ENCODE peak calls at places on chromosomes 16 and 17, in nine cellular contexts. W, D, G, K, O, I, U, P and E are unnamed samples.

GRCh38 chr17:56997313-56997712 is 19.4 kb downstream of the SCPEP1 start:
- DNase-seq in W (no peak), D (no peak), G (no peak), K (no peak), O (no peak), I (no peak), U (no peak), P (no peak), E (no peak)

GRCh38 chr17:8420041-8420934 is 15.4 kb upstream of the NDEL1 start:
- DNase-seq in W (peak; percentile 78), D (peak; percentile 56), G (no peak), K (peak; percentile 15), O (no peak), I (peak; percentile 91), U (peak; percentile 91), P (no peak), E (peak; percentile 50)

GRCh38 chr17:64028874-64029464 is 8.5 kb upstream of the ICAM2 start:
- DNase-seq in W (peak; percentile 34), D (peak; percentile 44), G (peak; percentile 78), K (peak; percentile 85), O (peak; percentile 71), I (peak; percentile 77), U (peak; percentile 76), P (no peak), E (peak; percentile 59)

GRCh38 chr16:47136101-47136820 is 7.5 kb downstream of the NETO2 start:
- DNase-seq in W (no peak), D (peak; percentile 21), G (no peak), K (no peak), O (no peak), I (peak; percentile 54), U (peak; percentile 50), P (no peak), E (peak; percentile 83)

GRCh38 chr16:10584956-10585561 is 4.7 kb upstream of the EMP2 start:
- DNase-seq in W (peak; percentile 64), D (peak; percentile 19), G (no peak), K (peak; percentile 66), O (no peak), I (no peak), U (no peak), P (no peak), E (no peak)

GRCh38 chr16:84507011-84507982 is 2.8 kb upstream of the MEAK7 start:
- DNase-seq in W (no peak), D (no peak), G (no peak), K (no peak), O (no peak), I (no peak), U (no peak), P (no peak), E (no peak)

GRCh38 chr17:28953444-28954118 is 2.3 kb upstream of the PHF12 start:
- DNase-seq in W (no peak), D (peak; percentile 36), G (peak; percentile 62), K (peak; percentile 51), O (peak; percentile 38), I (peak; percentile 61), U (peak; percentile 61), P (no peak), E (no peak)

GRCh38 chr17:77854083-77854758 is 104.3 kb upstream of the TNRC6C start:
- DNase-seq in W (no peak), D (no peak), G (no peak), K (no peak), O (no peak), I (no peak), U (no peak), P (no peak), E (no peak)

GRCh38 chr16:65318138-65318537 is 196.3 kb upstream of the CDH11 start:
- DNase-seq in W (no peak), D (no peak), G (no peak), K (no peak), O (no peak), I (no peak), U (no peak), P (no peak), E (no peak)

GRCh38 chr16:81940781-81941560 is 70.3 kb downstream of the SDR42E1 start:
- DNase-seq in W (peak; percentile 53), D (peak; percentile 66), G (no peak), K (peak; percentile 85), O (no peak), I (peak; percentile 75), U (peak; percentile 74), P (peak; percentile 24), E (peak; percentile 82)